ENCODE peak calls at places on chromosomes 7 and 10, in four cellular contexts. One of them, this sample, is unnamed.

GRCh38 chr7:122802211-122802833 is 83.9 kb downstream of the CADPS2 start:
- DNase-seq in heart left ventricle: no peak
- DNase-seq in fibroblast of lung: no peak
- DNase-seq in GM23338: peak
- DNase-seq in this sample: no peak

GRCh38 chr7:101402081-101402779 is 39.6 kb downstream of the COL26A1 start:
- DNase-seq in GM23338: peak
- DNase-seq in fibroblast of lung: no peak
- DNase-seq in heart left ventricle: no peak
- DNase-seq in this sample: no peak

GRCh38 chr7:835021-835420 is 2.7 kb downstream of the SUN1 start:
- DNase-seq in GM23338: no peak
- DNase-seq in heart left ventricle: no peak
- DNase-seq in fibroblast of lung: no peak
- DNase-seq in this sample: no peak

GRCh38 chr10:99013885-99014284 is 221.8 kb downstream of the HPSE2 start:
- DNase-seq in fibroblast of lung: no peak
- DNase-seq in heart left ventricle: no peak
- DNase-seq in GM23338: no peak
- DNase-seq in this sample: no peak

GRCh38 chr10:61786728-61787127 is 114.8 kb upstream of the ARID5B start:
- DNase-seq in GM23338: no peak
- DNase-seq in heart left ventricle: no peak
- DNase-seq in fibroblast of lung: peak
- DNase-seq in this sample: peak

GRCh38 chr10:75922435-75922834 is 491.0 kb downstream of the LRMDA start:
- DNase-seq in fibroblast of lung: peak
- DNase-seq in heart left ventricle: no peak
- DNase-seq in GM23338: no peak
- DNase-seq in this sample: no peak

GRCh38 chr7:76302299-76303056 is at the start of gene HSPB1:
- DNase-seq in GM23338: peak
- DNase-seq in heart left ventricle: peak
- DNase-seq in fibroblast of lung: peak
- DNase-seq in this sample: peak

GRCh38 chr10:121418126-121418777 is 180.0 kb downstream of the FGFR2 start:
- DNase-seq in GM23338: no peak
- DNase-seq in heart left ventricle: no peak
- DNase-seq in fibroblast of lung: peak
- DNase-seq in this sample: no peak

DNA sequence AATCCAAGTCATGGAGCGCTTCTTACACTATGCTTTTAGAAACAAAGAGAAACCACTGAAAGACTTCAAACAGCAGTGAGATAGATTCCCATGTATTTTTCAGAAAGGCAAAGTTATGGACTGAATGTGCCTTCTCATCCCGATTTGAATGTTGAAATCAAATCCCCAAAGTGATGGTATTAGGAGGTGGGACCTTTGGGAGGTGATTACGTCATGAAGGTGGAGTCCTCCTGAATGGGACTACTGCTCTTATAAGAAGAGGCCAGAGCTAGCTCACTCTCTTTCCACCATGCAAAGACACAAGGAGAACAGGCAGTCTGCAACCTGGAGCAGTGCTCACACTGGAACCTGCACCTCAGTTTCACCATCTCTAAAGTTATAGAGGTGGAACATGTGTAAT is 1279.8 kb downstream of the GATA3 start:
- DNase-seq in fibroblast of lung: no peak
- DNase-seq in heart left ventricle: no peak
- DNase-seq in GM23338: no peak
- DNase-seq in this sample: no peak
- H3K27ac ChIP-seq in fibroblast of lung: no peak
- H3K27ac ChIP-seq in heart left ventricle: no peak
- H3K27ac ChIP-seq in GM23338: no peak
- H3K27ac ChIP-seq in this sample: no peak

GRCh38 chr10:93403741-93404354 is 78.3 kb downstream of the MYOF start:
- DNase-seq in fibroblast of lung: no peak
- DNase-seq in heart left ventricle: no peak
- DNase-seq in GM23338: no peak
- DNase-seq in this sample: no peak
- H3K27ac ChIP-seq in fibroblast of lung: peak
- H3K27ac ChIP-seq in heart left ventricle: peak
- H3K27ac ChIP-seq in GM23338: no peak
- H3K27ac ChIP-seq in this sample: no peak

GRCh38 chr7:41447106-41448042 is 255.5 kb downstream of the INHBA start:
- DNase-seq in GM23338: no peak
- DNase-seq in fibroblast of lung: no peak
- DNase-seq in heart left ventricle: no peak
- DNase-seq in this sample: no peak
- H3K27ac ChIP-seq in GM23338: no peak
- H3K27ac ChIP-seq in fibroblast of lung: no peak
- H3K27ac ChIP-seq in heart left ventricle: peak
- H3K27ac ChIP-seq in this sample: no peak

GRCh38 chr10:129624526-129624925 is 157.5 kb downstream of the MGMT start:
- DNase-seq in fibroblast of lung: no peak
- DNase-seq in GM23338: no peak
- DNase-seq in heart left ventricle: no peak
- DNase-seq in this sample: no peak

GRCh38 chr10:129628823-129629222 is 161.8 kb downstream of the MGMT start:
- DNase-seq in GM23338: no peak
- DNase-seq in heart left ventricle: no peak
- DNase-seq in fibroblast of lung: no peak
- DNase-seq in this sample: no peak

GRCh38 chr10:129627442-129627841 is 160.4 kb downstream of the MGMT start:
- DNase-seq in GM23338: no peak
- DNase-seq in fibroblast of lung: no peak
- DNase-seq in heart left ventricle: no peak
- DNase-seq in this sample: no peak

GRCh38 chr10:129626309-129626708 is 159.3 kb downstream of the MGMT start:
- DNase-seq in fibroblast of lung: no peak
- DNase-seq in heart left ventricle: no peak
- DNase-seq in GM23338: peak
- DNase-seq in this sample: no peak

DNA sequence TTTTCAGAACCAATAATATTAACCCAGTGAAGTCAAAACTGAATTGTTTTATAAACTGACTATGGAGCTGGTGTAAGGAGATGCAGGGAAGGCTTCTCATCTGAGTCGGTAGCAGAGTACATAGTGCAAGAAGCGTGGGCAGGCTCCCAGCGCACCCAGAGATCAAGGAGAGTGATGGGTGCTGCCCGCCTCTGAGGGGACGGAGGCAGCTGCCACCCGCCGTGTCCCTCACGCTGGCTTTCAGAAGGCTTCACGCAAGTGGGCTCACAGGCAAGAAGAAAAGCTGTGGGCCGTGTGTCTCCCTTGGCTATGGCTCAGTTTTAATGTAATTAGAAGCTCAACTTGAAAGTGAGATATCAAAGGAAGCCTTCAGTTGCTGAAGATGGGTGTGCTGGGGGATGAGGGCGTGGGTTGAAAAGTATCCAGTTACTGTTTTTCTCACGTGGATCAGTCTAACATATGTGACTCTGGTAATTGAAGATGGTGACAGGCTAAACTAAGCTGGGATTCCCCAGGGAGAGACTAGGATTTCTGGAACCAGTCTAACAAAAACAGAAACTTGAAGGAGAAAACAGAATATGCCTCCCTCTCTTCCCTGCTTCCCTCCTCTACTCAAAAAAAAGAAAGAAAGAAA is 159.9 kb downstream of the MGMT start:
- DNase-seq in heart left ventricle: no peak
- DNase-seq in fibroblast of lung: peak
- DNase-seq in GM23338: no peak
- DNase-seq in this sample: no peak
- H3K27ac ChIP-seq in heart left ventricle: peak
- H3K27ac ChIP-seq in fibroblast of lung: no peak
- H3K27ac ChIP-seq in GM23338: no peak
- H3K27ac ChIP-seq in this sample: no peak

GRCh38 chr7:124084024-124084423 is 51.2 kb upstream of the TMEM229A start:
- DNase-seq in heart left ventricle: no peak
- DNase-seq in GM23338: no peak
- DNase-seq in fibroblast of lung: peak
- DNase-seq in this sample: no peak
- H3K27ac ChIP-seq in heart left ventricle: no peak
- H3K27ac ChIP-seq in GM23338: no peak
- H3K27ac ChIP-seq in fibroblast of lung: no peak
- H3K27ac ChIP-seq in this sample: no peak

GRCh38 chr7:156522801-156523200 is 117.8 kb upstream of the RNF32 start:
- DNase-seq in heart left ventricle: no peak
- DNase-seq in GM23338: no peak
- DNase-seq in fibroblast of lung: no peak
- DNase-seq in this sample: no peak

GRCh38 chr7:156516791-156517378 is 123.7 kb upstream of the RNF32 start:
- DNase-seq in heart left ventricle: no peak
- DNase-seq in fibroblast of lung: no peak
- DNase-seq in GM23338: no peak
- DNase-seq in this sample: no peak

GRCh38 chr7:156518466-156518865 is 122.1 kb upstream of the RNF32 start:
- DNase-seq in fibroblast of lung: no peak
- DNase-seq in heart left ventricle: no peak
- DNase-seq in GM23338: no peak
- DNase-seq in this sample: no peak

GRCh38 chr7:156515911-156516790 is 124.4 kb upstream of the RNF32 start:
- DNase-seq in GM23338: no peak
- DNase-seq in fibroblast of lung: no peak
- DNase-seq in heart left ventricle: no peak
- DNase-seq in this sample: no peak

GRCh38 chr7:156519070-156519469 is 121.5 kb upstream of the RNF32 start:
- DNase-seq in GM23338: no peak
- DNase-seq in fibroblast of lung: no peak
- DNase-seq in heart left ventricle: no peak
- DNase-seq in this sample: no peak
- H3K27ac ChIP-seq in GM23338: no peak
- H3K27ac ChIP-seq in fibroblast of lung: no peak
- H3K27ac ChIP-seq in heart left ventricle: no peak
- H3K27ac ChIP-seq in this sample: no peak

GRCh38 chr7:40525764-40526163 is 391.0 kb downstream of the SUGCT start:
- DNase-seq in heart left ventricle: no peak
- DNase-seq in fibroblast of lung: no peak
- DNase-seq in GM23338: no peak
- DNase-seq in this sample: no peak
- H3K27ac ChIP-seq in heart left ventricle: no peak
- H3K27ac ChIP-seq in fibroblast of lung: no peak
- H3K27ac ChIP-seq in GM23338: no peak
- H3K27ac ChIP-seq in this sample: no peak

DNA sequence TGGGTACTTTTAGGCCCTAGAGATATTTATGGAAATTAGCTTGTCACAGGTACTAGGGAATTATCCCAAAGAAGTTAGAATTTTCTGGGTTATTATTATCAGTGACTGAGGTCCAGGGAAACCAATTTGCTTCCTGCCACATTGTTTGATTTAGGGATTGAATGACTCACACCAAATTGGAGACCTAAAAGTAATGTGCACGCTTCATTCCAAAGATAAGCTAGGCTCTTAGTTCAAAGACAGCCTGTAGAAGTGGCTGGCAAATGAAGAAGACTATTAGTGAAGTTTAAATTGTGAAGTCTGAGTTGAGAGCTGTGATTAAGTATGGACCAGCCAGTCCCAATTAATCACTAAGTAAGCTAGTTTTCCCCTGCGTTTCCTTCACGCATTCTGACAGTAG is 188.1 kb upstream of the MYO3A start:
- DNase-seq in fibroblast of lung: no peak
- DNase-seq in heart left ventricle: no peak
- DNase-seq in GM23338: no peak
- DNase-seq in this sample: no peak
- H3K27ac ChIP-seq in fibroblast of lung: no peak
- H3K27ac ChIP-seq in heart left ventricle: no peak
- H3K27ac ChIP-seq in GM23338: no peak
- H3K27ac ChIP-seq in this sample: no peak

GRCh38 chr7:68729361-68729760 is 868.9 kb upstream of the AUTS2 start:
- DNase-seq in heart left ventricle: no peak
- DNase-seq in GM23338: no peak
- DNase-seq in fibroblast of lung: no peak
- DNase-seq in this sample: no peak

GRCh38 chr7:68730194-68730593 is 868.1 kb upstream of the AUTS2 start:
- DNase-seq in heart left ventricle: no peak
- DNase-seq in fibroblast of lung: no peak
- DNase-seq in GM23338: no peak
- DNase-seq in this sample: no peak

GRCh38 chr7:68733219-68734143 is 864.8 kb upstream of the AUTS2 start:
- DNase-seq in heart left ventricle: no peak
- DNase-seq in GM23338: no peak
- DNase-seq in fibroblast of lung: no peak
- DNase-seq in this sample: no peak

GRCh38 chr7:68730871-68731403 is 867.3 kb upstream of the AUTS2 start:
- DNase-seq in fibroblast of lung: no peak
- DNase-seq in heart left ventricle: no peak
- DNase-seq in GM23338: no peak
- DNase-seq in this sample: no peak

GRCh38 chr7:68734431-68734830 is 863.8 kb upstream of the AUTS2 start:
- DNase-seq in fibroblast of lung: no peak
- DNase-seq in heart left ventricle: no peak
- DNase-seq in GM23338: no peak
- DNase-seq in this sample: no peak
- H3K27ac ChIP-seq in fibroblast of lung: no peak
- H3K27ac ChIP-seq in heart left ventricle: no peak
- H3K27ac ChIP-seq in GM23338: no peak
- H3K27ac ChIP-seq in this sample: no peak